ENCODE peak calls at places on chromosomes 4 and X, in ten cellular contexts. R is thyroid gland, Z is psoas muscle, M is lower lobe of right lung, K is fibroblast of villous mesenchyme, B is WERI-Rb-1, F is OCI-LY7, G is HL-60, S is suprapubic skin, P is gastrocnemius medialis. X is an unnamed sample.

GRCh38 chr4:74930166-74930565 is 2.8 kb upstream of the PARM1 start:
- DNase-seq in F (peak; percentile 3), K (no peak), R (no peak), M (no peak), G (no peak), P (no peak), Z (no peak), S (no peak), B (no peak), X (no peak)

GRCh38 chr4:85717366-85717765 is 242.4 kb downstream of the ARHGAP24 start:
- DNase-seq in P (no peak), M (no peak), Z (no peak), G (peak; percentile 8), B (no peak), R (no peak), S (no peak), F (peak; percentile 24), K (peak; percentile 81), X (no peak)

GRCh38 chrX:68403060-68403459 is 30.2 kb downstream of the OPHN1 start:
- DNase-seq in R (no peak), S (no peak), K (no peak), M (no peak), G (no peak), B (no peak), P (no peak), F (no peak), Z (no peak), X (no peak)

GRCh38 chr4:150948069-150948468 is 67.0 kb downstream of the LRBA start:
- DNase-seq in M (no peak), B (no peak), R (no peak), G (no peak), P (no peak), S (no peak), F (no peak), Z (no peak), K (no peak), X (no peak)

GRCh38 chrX:139724626-139725025 is 16.7 kb upstream of the MCF2 start:
- DNase-seq in K (no peak), Z (no peak), P (no peak), M (no peak), F (no peak), S (no peak), G (no peak), B (no peak), R (no peak), X (no peak)

GRCh38 chrX:48461830-48462229 is 8.2 kb downstream of the SLC38A5 start:
- DNase-seq in P (peak; percentile 21), F (no peak), B (no peak), S (no peak), Z (no peak), M (no peak), R (no peak), K (no peak), G (no peak), X (no peak)

GRCh38 chr4:7980036-7980435 is 40.4 kb upstream of the AFAP1 start:
- DNase-seq in S (no peak), B (no peak), R (no peak), M (no peak), P (no peak), Z (no peak), K (no peak), G (no peak), F (no peak), X (no peak)

GRCh38 chr4:100347241-100347640 is 157.0 kb upstream of the DDIT4L start:
- DNase-seq in R (no peak), K (no peak), M (no peak), B (no peak), F (no peak), P (no peak), Z (no peak), G (no peak), S (no peak), X (no peak)

GRCh38 chr4:77773101-77773500 is 46.1 kb downstream of the CNOT6L start:
- DNase-seq in F (no peak), G (no peak), B (no peak), R (no peak), S (no peak), P (no peak), M (no peak), Z (no peak), K (peak; percentile 61), X (no peak)

GRCh38 chr4:87180767-87181166 is 39.7 kb downstream of the KLHL8 start:
- DNase-seq in Z (no peak), R (no peak), S (no peak), F (no peak), P (no peak), B (no peak), M (no peak), G (no peak), K (no peak), X (no peak)

GRCh38 chr4:73099143-73099542 is 29.6 kb upstream of the COX18 start:
- DNase-seq in M (no peak), Z (no peak), G (no peak), R (no peak), F (no peak), P (no peak), K (no peak), B (no peak), S (no peak), X (no peak)

GRCh38 chr4:48064349-48064748 is 47.8 kb downstream of the NIPAL1 start:
- DNase-seq in R (no peak), Z (no peak), G (no peak), S (no peak), B (no peak), F (no peak), P (no peak), M (no peak), K (no peak), X (no peak)

GRCh38 chr4:25954293-25954904 is 40.4 kb downstream of the SMIM20 start:
- DNase-seq in S (no peak), G (no peak), R (no peak), K (no peak), P (no peak), B (no peak), M (no peak), F (no peak), Z (no peak), X (no peak)

GRCh38 chrX:40169193-40170086 is 71.7 kb upstream of the BCOR start:
- DNase-seq in S (no peak), F (peak; percentile 92), M (peak; percentile 69), P (no peak), B (peak; percentile 80), G (peak; percentile 26), Z (peak; percentile 48), R (peak; percentile 80), K (peak; percentile 88), X (peak; percentile 73)

GRCh38 chr4:82777857-82778525 is 20.6 kb downstream of the SCD5 start:
- DNase-seq in K (no peak), F (no peak), B (no peak), M (no peak), Z (no peak), S (no peak), P (no peak), R (no peak), G (no peak), X (no peak)

GRCh38 chrX:110853610-110854009 is 58.0 kb upstream of the CHRDL1 start:
- DNase-seq in G (peak; percentile 12), F (no peak), M (no peak), P (no peak), Z (no peak), R (peak; percentile 64), K (peak; percentile 3), S (no peak), B (peak; percentile 21), X (no peak)

GRCh38 chr4:37892641-37893040 is 1.8 kb downstream of the TBC1D1 start:
- DNase-seq in R (no peak), Z (no peak), F (peak; percentile 74), P (no peak), S (no peak), B (no peak), M (peak; percentile 54), K (no peak), G (peak; percentile 71), X (no peak)

GRCh38 chr4:185016946-185017797 is 1.1 kb upstream of the HELT start:
- DNase-seq in Z (no peak), M (no peak), G (no peak), B (no peak), S (no peak), K (peak; percentile 18), R (no peak), P (no peak), F (no peak), X (no peak)

GRCh38 chrX:17591741-17592110 is 145.6 kb upstream of the SCML1 start:
- DNase-seq in Z (no peak), M (no peak), K (peak; percentile 73), F (no peak), R (no peak), B (no peak), P (no peak), G (no peak), S (no peak), X (no peak)
- H3K4me3 ChIP-seq in Z (peak overlapping the region; percentile 21), M (no peak overlapping the region), K (no peak overlapping the region), F (no peak overlapping the region), R (no peak overlapping the region), B (no peak overlapping the region), P (no peak overlapping the region), G (no peak overlapping the region), S (no peak overlapping the region), X (peak overlapping the region; percentile 10)

DNA sequence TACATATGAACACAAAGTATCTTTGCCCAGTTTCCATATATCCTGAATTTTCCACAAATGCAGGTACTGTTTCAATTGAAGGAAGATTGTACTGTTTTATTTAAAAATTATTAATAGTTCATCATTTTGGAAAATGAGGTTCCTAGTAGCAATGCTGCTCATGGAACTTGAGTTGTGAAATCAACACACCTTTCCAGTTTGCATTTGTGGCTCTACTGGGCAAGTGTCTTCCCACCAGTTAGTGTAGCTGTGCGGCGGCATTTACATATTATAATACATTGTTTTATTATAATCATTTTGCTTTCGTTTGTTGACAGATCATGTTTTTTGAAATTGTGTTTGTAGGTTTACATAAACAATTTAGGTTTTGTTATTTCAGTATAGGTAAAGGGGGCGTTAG is 2.0 kb upstream of the DDX3X start:
- DNase-seq in R (no peak), P (no peak), K (no peak), S (no peak), F (peak; percentile 30), Z (no peak), G (no peak), M (no peak), B (no peak), X (no peak)
- H3K4me3 ChIP-seq in R (no peak overlapping the region), P (peak overlapping the region; percentile 74), K (peak overlapping the region; percentile 96), S (peak overlapping the region; percentile 74), F (peak overlapping the region; percentile 100), Z (peak overlapping the region; percentile 99), G (peak overlapping the region; percentile 52), M (peak overlapping the region; percentile 74), B (peak overlapping the region; percentile 69), X (peak overlapping the region; percentile 59)

GRCh38 chrX:149539283-149540132 is 1.3 kb upstream of the EOLA1 start:
- DNase-seq in F (peak; percentile 88), G (peak; percentile 94), B (peak; percentile 88), K (peak; percentile 94), R (peak; percentile 86), P (peak; percentile 81), M (peak; percentile 92), S (peak; percentile 95), Z (peak; percentile 86), X (peak; percentile 94)
- H3K4me3 ChIP-seq in F (peak overlapping the region; percentile 73), G (peak overlapping the region; percentile 54), B (peak overlapping the region; percentile 47), K (peak overlapping the region; percentile 64), R (no peak overlapping the region), P (peak overlapping the region; percentile 55), M (peak overlapping the region; percentile 51), S (peak overlapping the region; percentile 67), Z (peak overlapping the region; percentile 57), X (peak overlapping the region; percentile 47)

DNA sequence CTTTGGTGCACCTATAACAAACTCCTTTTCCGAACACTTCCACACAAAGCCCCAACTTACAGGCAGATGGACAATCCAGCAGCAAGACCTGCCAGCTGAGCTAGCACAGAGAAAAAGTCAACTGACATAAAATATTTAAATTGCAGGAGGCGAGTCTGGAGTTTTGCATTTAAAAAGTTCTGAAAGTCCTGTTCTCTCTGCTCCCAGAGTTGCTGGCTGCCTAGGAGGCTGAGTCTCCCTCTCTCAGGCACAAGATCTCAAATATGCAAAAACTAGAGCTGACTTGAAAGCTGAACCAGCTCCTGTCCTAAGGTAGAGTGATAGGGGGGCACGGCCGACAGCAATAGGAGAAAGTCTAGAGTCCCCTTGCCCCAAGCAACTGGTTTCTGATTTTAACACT is 1.1 kb downstream of the LDB2 start:
- DNase-seq in Z (no peak), R (no peak), S (no peak), B (no peak), G (no peak), M (no peak), F (no peak), P (no peak), K (no peak), X (no peak)
- H3K4me3 ChIP-seq in Z (peak overlapping the region; percentile 66), R (peak overlapping the region; percentile 15), S (peak overlapping the region; percentile 49), B (no peak overlapping the region), G (no peak overlapping the region), M (peak overlapping the region; percentile 58), F (no peak overlapping the region), P (peak overlapping the region; percentile 52), K (peak overlapping the region; percentile 57), X (peak overlapping the region; percentile 49)

X was measured in upper lobe of right lung.